ENCODE peak calls at places on chromosome 4, in eight cellular contexts. P is GM12878, N is A549, G is H1, F is K562, J is HepG2, Y is HCT116, H is endothelial cell of umbilical vein. S is an unnamed sample.
A peak's percentile ranks its signal among the peaks of the same experiment; 100 is the strongest.

GRCh38 chr4:54274264-54274663 is 45.2 kb downstream of the PDGFRA start:
- DNase-seq in G (no peak), F (no peak), P (no peak), N (no peak), Y (no peak), H (no peak), J (no peak), S (no peak)

GRCh38 chr4:112189754-112190153 is 41.8 kb upstream of the AP1AR start:
- DNase-seq in G (no peak), H (peak; percentile 44), N (peak; percentile 26), Y (no peak), F (no peak), P (no peak), J (no peak), S (no peak)

GRCh38 chr4:5051210-5051691 is at the start of gene STK32B:
- DNase-seq in P (no peak), Y (no peak), G (peak; percentile 81), H (peak; percentile 63), J (no peak), F (peak; percentile 67), N (peak; percentile 80), S (peak; percentile 93)

GRCh38 chr4:128288689-128289106 is 1.1 kb upstream of the PGRMC2 start:
- DNase-seq in J (no peak), N (peak; percentile 33), F (no peak), G (no peak), Y (no peak), P (peak; percentile 17), H (peak; percentile 59), S (peak; percentile 61)

GRCh38 chr4:93829531-93830089 is 1.1 kb downstream of the ATOH1 start:
- DNase-seq in Y (no peak), J (no peak), H (no peak), P (no peak), F (no peak), G (peak; percentile 66), N (no peak), S (no peak)

GRCh38 chr4:56158483-56158882 is 209.7 kb downstream of the CEP135 start:
- DNase-seq in J (no peak), H (no peak), F (no peak), Y (no peak), N (no peak), P (no peak), G (no peak), S (no peak)

GRCh38 chr4:177250056-177250696 is 59.5 kb upstream of the NEIL3 start:
- DNase-seq in H (peak; percentile 65), P (no peak), J (peak; percentile 24), G (peak; percentile 92), N (peak; percentile 71), Y (peak; percentile 59), F (peak; percentile 57), S (peak; percentile 86)

GRCh38 chr4:160026720-160027119 is 923.8 kb downstream of the RAPGEF2 start:
- DNase-seq in Y (peak; percentile 39), N (peak; percentile 80), P (no peak), F (no peak), J (no peak), H (no peak), G (no peak), S (peak; percentile 14)

GRCh38 chr4:56134272-56134671 is 185.5 kb downstream of the CEP135 start:
- DNase-seq in N (no peak), G (no peak), H (peak; percentile 55), F (no peak), P (no peak), Y (no peak), J (peak; percentile 68), S (no peak)

GRCh38 chr4:2222838-2223237 is 19.1 kb downstream of the HAUS3 start:
- DNase-seq in J (no peak), H (no peak), P (no peak), G (no peak), Y (no peak), F (no peak), N (no peak), S (no peak)

GRCh38 chr4:143337600-143338287 is 1.1 kb downstream of the GAB1 start:
- DNase-seq in H (no peak), Y (no peak), G (no peak), N (peak; percentile 9), P (no peak), F (no peak), J (peak; percentile 70), S (peak; percentile 4)

GRCh38 chr4:152277333-152277732 is 258.6 kb downstream of the FBXW7 start:
- DNase-seq in N (no peak), F (no peak), G (no peak), P (no peak), Y (no peak), H (no peak), J (no peak), S (no peak)

GRCh38 chr4:26400140-26400539 is 79.3 kb downstream of the RBPJ start:
- DNase-seq in G (no peak), J (no peak), N (no peak), Y (no peak), H (no peak), P (no peak), F (no peak), S (no peak)

GRCh38 chr4:153427363-153428071 is 38.6 kb upstream of the TMEM131L start:
- DNase-seq in P (no peak), Y (no peak), J (no peak), H (no peak), N (no peak), G (no peak), F (no peak), S (no peak)

GRCh38 chr4:168408620-168409019 is 71.7 kb downstream of the DDX60L start:
- DNase-seq in P (no peak), Y (peak; percentile 27), N (peak; percentile 79), J (no peak), F (no peak), G (no peak), H (peak; percentile 97), S (no peak)

GRCh38 chr4:33625762-33626161 is 2618.6 kb downstream of the ARAP2 start:
- DNase-seq in Y (peak; percentile 12), G (no peak), N (peak; percentile 0), P (no peak), H (no peak), J (no peak), F (no peak), S (peak; percentile 3)

GRCh38 chr4:68175562-68176155 is 46.0 kb upstream of the TMPRSS11F start:
- DNase-seq in J (peak; percentile 44), G (no peak), N (peak; percentile 42), Y (peak; percentile 54), P (peak; percentile 20), F (peak; percentile 52), H (peak; percentile 67), S (peak; percentile 65)

GRCh38 chr4:38177035-38177791 is 217.0 kb downstream of the PTTG2 start:
- DNase-seq in Y (no peak), J (no peak), H (peak; percentile 48), N (no peak), G (no peak), P (no peak), F (no peak), S (peak; percentile 77)

GRCh38 chr4:35087216-35087615 is 1157.1 kb downstream of the ARAP2 start:
- DNase-seq in F (no peak), H (no peak), G (no peak), Y (no peak), J (no peak), N (no peak), P (no peak), S (no peak)

GRCh38 chr4:68592673-68593072 is 16.6 kb upstream of the UGT2B17 start:
- DNase-seq in P (no peak), Y (no peak), G (no peak), J (no peak), F (no peak), N (no peak), H (no peak), S (no peak)

GRCh38 chr4:78568640-78569261 is 17.2 kb downstream of the ANXA3 start:
- DNase-seq in F (no peak), G (no peak), P (peak; percentile 40), N (peak; percentile 45), Y (no peak), J (peak; percentile 18), H (no peak), S (no peak)

GRCh38 chr4:125191252-125191651 is 123.5 kb upstream of the FAT4 start:
- DNase-seq in N (no peak), Y (no peak), F (no peak), J (no peak), H (no peak), P (no peak), G (no peak), S (no peak)

GRCh38 chr4:94582517-94582916 is 130.8 kb downstream of the PDLIM5 start:
- DNase-seq in J (no peak), P (no peak), N (no peak), Y (no peak), G (no peak), F (no peak), H (no peak), S (no peak)

DNA sequence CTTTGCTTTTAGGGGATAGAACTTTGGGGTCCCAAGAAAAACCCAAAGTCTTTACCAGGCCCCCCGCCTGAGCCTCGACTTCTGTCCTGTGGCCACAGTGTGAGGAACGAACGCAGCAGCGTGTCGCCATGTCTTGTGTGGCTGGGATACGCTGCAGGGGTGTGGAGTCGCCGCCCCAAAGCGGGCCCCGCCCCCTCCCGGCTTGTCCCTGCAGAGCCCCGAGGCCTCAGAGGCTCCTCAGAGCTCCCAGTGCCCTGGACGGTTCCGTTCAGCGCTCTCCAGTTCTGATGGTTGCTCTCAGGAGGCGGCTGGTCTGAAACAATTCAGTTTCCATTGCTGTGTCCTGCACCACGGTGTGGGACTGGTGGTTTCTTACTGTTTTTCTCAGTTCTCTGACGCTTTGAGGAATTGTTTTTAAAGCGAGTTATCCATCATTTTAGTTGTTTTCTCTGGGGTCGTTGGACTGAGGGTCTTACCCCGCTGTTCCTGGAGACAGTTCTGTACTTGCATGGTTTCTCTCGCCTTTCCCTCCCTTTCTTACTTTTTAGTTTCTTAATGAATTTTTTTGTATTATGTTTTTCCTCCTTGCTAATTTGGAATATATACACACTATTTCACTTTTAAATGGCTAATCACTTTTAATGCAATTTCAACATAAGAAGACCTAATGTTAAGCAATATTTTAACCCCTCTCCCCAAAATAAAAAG is 1.6 kb upstream of the IDUA start:
- DNase-seq in Y (no peak), N (no peak), P (no peak), F (peak; percentile 91), G (peak; percentile 87), J (peak; percentile 65), H (peak; percentile 24), S (peak; percentile 60)
- TF ChIP-seq POLR2A in Y (peak; percentile 81), N (no peak), P (no peak), F (peak; percentile 76), G (no peak), J (peak; percentile 62), H (no peak), S (no peak)

GRCh38 chr4:156322592-156322991 is 368.9 kb upstream of the CTSO start:
- DNase-seq in J (no peak), G (no peak), Y (peak; percentile 4), P (no peak), H (no peak), F (no peak), N (no peak), S (no peak)
- TF ChIP-seq MAX in J (no peak), G (no peak), Y (no peak), P (no peak), H (no peak), F (no peak), N (no peak), S (no peak)

GRCh38 chr4:83370640-83370906 is 35.9 kb upstream of the HPSE start:
- DNase-seq in J (no peak), P (no peak), N (no peak), H (no peak), G (no peak), F (no peak), Y (no peak), S (peak; percentile 61)
- TF ChIP-seq POLR2A in J (no peak), P (no peak), N (no peak), H (no peak), G (no peak), F (no peak), Y (no peak), S (no peak)

GRCh38 chr4:81698536-81698935 is 226.8 kb upstream of the RASGEF1B start:
- DNase-seq in N (no peak), J (no peak), Y (no peak), F (no peak), G (no peak), P (no peak), H (no peak), S (no peak)
- TF ChIP-seq MAX in N (no peak), J (no peak), Y (no peak), F (no peak), G (no peak), P (no peak), H (no peak), S (no peak)